ENCODE peak calls at places on chromosomes 11 and 22, in six cellular contexts. H is body of pancreas, S is adrenal gland, M is heart left ventricle, P is psoas muscle, A is esophagus squamous epithelium. O is an unnamed sample.

GRCh38 chr11:69499216-69499945 is 17.9 kb downstream of the LINC01488 start:
- DNase-seq in H (no peak), S (no peak), M (no peak), P (no peak), A (no peak), O (no peak)

GRCh38 chr22:19621372-19622060 is 92.8 kb upstream of the SEPTIN5 start:
- DNase-seq in H (no peak), S (no peak), M (no peak), P (no peak), A (no peak), O (no peak)

GRCh38 chr11:15118431-15118830 is 3.7 kb downstream of the INSC start:
- DNase-seq in H (no peak), S (no peak), M (no peak), P (no peak), A (no peak), O (no peak)

GRCh38 chr11:102168483-102168882 is 58.2 kb downstream of the YAP1 start:
- DNase-seq in H (no peak), S (no peak), M (no peak), P (no peak), A (no peak), O (no peak)

GRCh38 chr11:133693110-133693509 is 152.2 kb downstream of the SPATA19 start:
- DNase-seq in H (no peak), S (no peak), M (no peak), P (no peak), A (no peak), O (no peak)

GRCh38 chr11:126132319-126132718 is 69.7 kb upstream of the CDON start:
- DNase-seq in H (peak; percentile 71), S (no peak), M (no peak), P (peak; percentile 50), A (no peak), O (no peak)

GRCh38 chr11:35641206-35641885 is 21.2 kb upstream of the TRIM44 start:
- DNase-seq in H (no peak), S (no peak), M (no peak), P (no peak), A (no peak), O (no peak)

GRCh38 chr11:28459912-28460311 is 351.7 kb downstream of the METTL15 start:
- DNase-seq in H (no peak), S (no peak), M (no peak), P (no peak), A (no peak), O (no peak)

DNA sequence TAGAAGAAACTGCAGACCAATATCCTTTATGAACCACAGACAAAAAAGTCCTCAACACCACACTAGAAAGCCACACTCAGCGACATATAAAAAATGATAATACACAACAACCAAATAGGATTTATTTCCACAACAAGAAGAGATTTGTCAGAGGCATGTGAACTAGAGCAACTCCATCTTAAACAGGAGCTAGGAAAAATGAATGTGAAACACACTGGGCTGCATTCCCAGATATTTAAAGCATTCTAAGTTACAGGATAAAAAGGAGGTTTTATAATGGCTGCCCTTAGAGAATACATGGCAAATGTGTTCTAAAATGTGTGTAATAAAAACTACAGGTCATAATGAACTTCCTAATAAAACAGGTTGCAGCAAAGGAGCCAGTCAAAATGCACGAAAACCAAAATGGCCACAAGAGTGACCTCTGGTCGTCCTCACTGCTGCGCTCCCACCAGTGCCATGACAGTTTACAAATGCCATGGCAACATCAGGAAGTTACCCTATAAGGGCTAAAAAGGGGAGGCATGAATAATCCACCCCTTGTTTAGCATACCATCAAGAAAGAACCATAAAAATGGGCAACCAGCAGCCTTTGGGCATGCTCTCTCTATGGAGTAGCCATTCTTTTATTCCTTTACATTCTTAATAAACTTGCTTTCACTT is 21.8 kb downstream of the XKR3 start:
- DNase-seq in H (no peak), S (no peak), M (no peak), P (no peak), A (no peak), O (no peak)
- TF ChIP-seq CTCF in H (no peak), S (no peak), M (no peak), P (no peak), A (no peak), O (no peak)

DNA sequence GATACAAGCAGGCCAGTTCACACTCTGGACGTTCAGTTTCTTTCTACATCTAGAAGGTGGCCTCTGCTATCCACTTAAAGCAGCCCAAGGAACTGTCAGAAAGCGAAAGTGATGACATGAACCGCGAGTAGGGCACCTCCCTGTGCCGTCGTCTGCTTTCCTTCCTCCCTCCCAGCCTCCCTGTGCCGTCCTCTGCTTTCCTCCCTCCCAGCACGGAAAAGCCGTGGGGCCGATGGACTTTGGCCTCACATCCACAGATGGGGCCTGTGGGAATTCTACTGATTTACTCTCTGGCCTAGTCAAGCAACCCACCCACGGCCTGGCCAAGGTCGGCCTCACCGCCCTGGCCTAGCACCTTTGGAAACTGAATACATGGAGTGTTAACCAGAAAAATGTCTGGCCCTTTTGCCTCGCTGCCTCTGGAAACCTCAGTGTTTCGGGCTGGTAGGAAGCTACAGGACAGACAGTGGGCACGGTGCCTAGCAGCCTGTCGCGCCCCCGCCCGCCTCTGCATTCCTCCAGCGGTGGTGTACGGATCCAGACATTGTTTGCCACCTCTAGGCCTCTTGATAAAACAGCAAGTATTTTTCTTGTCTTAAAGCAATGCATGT is 14.2 kb downstream of the PEX26 start:
- DNase-seq in H (peak; percentile 78), S (peak; percentile 84), M (peak; percentile 72), P (peak; percentile 81), A (no peak), O (no peak)
- H3K4me3 ChIP-seq in H (no peak overlapping the region), S (no peak overlapping the region), M (peak overlapping the region; percentile 6), P (peak overlapping the region; percentile 56), A (peak overlapping the region; percentile 43), O (peak overlapping the region; percentile 5)

GRCh38 chr11:454801-455565 is 4.9 kb downstream of the PTDSS2 start:
- DNase-seq in H (no peak), S (no peak), M (no peak), P (no peak), A (no peak), O (no peak)
- TF ChIP-seq CTCF in H (no peak), S (no peak), M (no peak), P (no peak), A (no peak), O (no peak)

GRCh38 chr11:130118636-130119387 is 40.8 kb upstream of the ST14 start:
- DNase-seq in H (no peak), S (no peak), M (no peak), P (no peak), A (no peak), O (no peak)
- H3K4me3 ChIP-seq in H (no peak overlapping the region), S (no peak overlapping the region), M (no peak overlapping the region), P (no peak overlapping the region), A (no peak overlapping the region), O (no peak overlapping the region)

GRCh38 chr11:68271023-68271780 is 571 bp downstream of the C11orf24 start:
- DNase-seq in H (peak; percentile 77), S (peak; percentile 73), M (peak; percentile 53), P (peak; percentile 61), A (no peak), O (peak; percentile 70)
- TF ChIP-seq CTCF in H (peak; percentile 22), S (peak; percentile 61), M (peak; percentile 58), P (peak; percentile 47), A (peak; percentile 20), O (peak; percentile 69)

GRCh38 chr11:64688534-64688982 is 34.4 kb downstream of the NRXN2 start:
- DNase-seq in H (peak; percentile 86), S (peak; percentile 85), M (peak; percentile 88), P (peak; percentile 91), A (no peak), O (peak; percentile 55)
- H3K4me3 ChIP-seq in H (no peak overlapping the region), S (no peak overlapping the region), M (no peak overlapping the region), P (peak overlapping the region; percentile 63), A (peak overlapping the region; percentile 37), O (peak overlapping the region; percentile 1)

DNA sequence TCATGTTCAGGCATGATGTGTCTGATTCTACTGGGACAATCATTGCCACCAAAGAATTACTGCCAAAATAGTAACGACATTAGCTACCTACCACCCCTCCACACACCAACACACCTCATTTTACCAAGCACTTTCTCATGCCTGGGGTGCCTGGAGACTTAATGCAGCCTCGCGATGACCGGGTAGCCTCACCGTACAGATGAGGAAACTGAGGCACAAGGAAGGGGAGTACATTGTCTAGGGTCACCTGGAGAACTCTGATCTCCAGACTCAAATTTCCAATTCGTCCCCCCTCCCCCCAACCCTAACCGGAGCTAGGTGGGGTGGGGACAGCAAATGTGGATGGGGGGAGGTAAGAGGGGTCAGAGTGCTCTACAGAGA is 2.7 kb upstream of the RTN4RL2 start:
- DNase-seq in H (no peak), S (no peak), M (no peak), P (no peak), A (no peak), O (no peak)
- TF ChIP-seq CTCF in H (no peak), S (no peak), M (no peak), P (no peak), A (no peak), O (no peak)

GRCh38 chr11:18384157-18384641 is 10.2 kb upstream of the LDHA start:
- DNase-seq in H (peak; percentile 79), S (peak; percentile 89), M (peak; percentile 64), P (peak; percentile 64), A (no peak), O (peak; percentile 26)
- H3K4me3 ChIP-seq in H (no peak overlapping the region), S (no peak overlapping the region), M (no peak overlapping the region), P (peak overlapping the region; percentile 37), A (peak overlapping the region; percentile 10), O (no peak overlapping the region)

GRCh38 chr11:60767388-60767811 is 10.7 kb downstream of the MS4A15 start:
- DNase-seq in H (no peak), S (no peak), M (no peak), P (no peak), A (no peak), O (no peak)
- TF ChIP-seq CTCF in H (no peak), S (peak; percentile 16), M (peak; percentile 48), P (no peak), A (no peak), O (peak; percentile 9)

O was measured in GM12864.